ENCODE peak calls at places on chromosomes 7 and 10, in ten cellular contexts. F is HT1080; R is ovary; Q is activated CD8-positive, alpha-beta memory T cell treated with anti-CD3 and anti-CD28 coated beads for 24 hours; C is activated CD4-positive, alpha-beta T cell treated with anti-CD3 and anti-CD28 coated beads, Interleukin-2, amount 50 U/mL, for 48 hours; T is HCT116; N is lung microvascular endothelial cell; W is IMR-90; H is tibial nerve; I is NCI-H1105 treated with DMSO at 0.1 percent for 48 hours. M is an unnamed sample.

GRCh38 chr7:44978511-44979366 is at the start of gene MYO1G:
- DNase-seq in F (no peak), R (no peak), Q (peak; percentile 92), C (peak; percentile 94), T (no peak), N (no peak), W (no peak), H (no peak), I (no peak), M (no peak)

GRCh38 chr10:80356563-80356999 is at the start of the genes DYDC1 and DYDC2:
- DNase-seq in F (no peak), R (peak; percentile 57), Q (peak; percentile 77), C (peak; percentile 58), T (no peak), N (no peak), W (no peak), H (no peak), I (peak; percentile 78), M (no peak)

GRCh38 chr7:143230602-143231457 is 9.0 kb downstream of the TAS2R40 start:
- DNase-seq in F (no peak), R (no peak), Q (no peak), C (no peak), T (no peak), N (no peak), W (no peak), H (no peak), I (no peak), M (no peak)

GRCh38 chr10:79273603-79274002 is 73.7 kb upstream of the PPIF start:
- DNase-seq in F (no peak), R (peak; percentile 53), Q (no peak), C (no peak), T (no peak), N (no peak), W (no peak), H (no peak), I (no peak), M (no peak)

GRCh38 chr7:27933691-27934565 is 194.0 kb downstream of the TAX1BP1 start:
- DNase-seq in F (peak; percentile 68), R (no peak), Q (no peak), C (no peak), T (no peak), N (no peak), W (no peak), H (no peak), I (no peak), M (no peak)

GRCh38 chr7:16754869-16755317 is 1.3 kb downstream of the TSPAN13 start:
- DNase-seq in F (no peak), R (no peak), Q (no peak), C (no peak), T (no peak), N (no peak), W (no peak), H (no peak), I (no peak), M (no peak)

GRCh38 chr10:116744163-116744788 is 1.9 kb upstream of the HSPA12A start:
- DNase-seq in F (no peak), R (no peak), Q (no peak), C (no peak), T (no peak), N (no peak), W (no peak), H (no peak), I (no peak), M (no peak)

GRCh38 chr7:131074585-131074984 is 253.1 kb upstream of the MKLN1 start:
- DNase-seq in F (no peak), R (no peak), Q (no peak), C (no peak), T (no peak), N (no peak), W (no peak), H (no peak), I (no peak), M (no peak)

GRCh38 chr7:83475403-83475802 is 173.5 kb downstream of the SEMA3E start:
- DNase-seq in F (peak; percentile 10), R (no peak), Q (no peak), C (no peak), T (peak; percentile 12), N (peak; percentile 2), W (no peak), H (no peak), I (no peak), M (no peak)